ENCODE peak calls at places on chromosomes 13 and 19, in five cellular contexts. One of them, this sample, is unnamed. For H3K4me1, the result is how much of the 10 kb centered on the place peaks cover.

GRCh38 chr13:38819053-38819452 is 132.2 kb downstream of the FREM2 start:
- DNase-seq in body of pancreas: no peak
- DNase-seq in cardiac muscle cell: peak
- DNase-seq in GM23338: no peak
- DNase-seq in fibroblast of lung: peak
- DNase-seq in this sample: no peak

GRCh38 chr13:101332583-101332982 is 83.7 kb downstream of the NALCN start:
- DNase-seq in body of pancreas: no peak
- DNase-seq in cardiac muscle cell: no peak
- DNase-seq in GM23338: no peak
- DNase-seq in fibroblast of lung: no peak
- DNase-seq in this sample: no peak

GRCh38 chr19:13134626-13135025 is 15.5 kb downstream of the STX10 start:
- DNase-seq in body of pancreas: no peak
- DNase-seq in cardiac muscle cell: no peak
- DNase-seq in GM23338: no peak
- DNase-seq in fibroblast of lung: no peak
- DNase-seq in this sample: no peak

GRCh38 chr13:70027551-70027950 is 80.1 kb upstream of the ATXN8OS start:
- DNase-seq in body of pancreas: no peak
- DNase-seq in cardiac muscle cell: no peak
- DNase-seq in GM23338: no peak
- DNase-seq in fibroblast of lung: no peak
- DNase-seq in this sample: no peak

GRCh38 chr13:62250501-62251175 is 835.0 kb upstream of the PCDH20 start:
- DNase-seq in body of pancreas: no peak
- DNase-seq in cardiac muscle cell: no peak
- DNase-seq in GM23338: no peak
- DNase-seq in fibroblast of lung: peak
- DNase-seq in this sample: no peak

GRCh38 chr13:66618702-66619101 is 611.4 kb downstream of the PCDH9 start:
- DNase-seq in body of pancreas: no peak
- DNase-seq in cardiac muscle cell: peak
- DNase-seq in GM23338: peak
- DNase-seq in fibroblast of lung: peak
- DNase-seq in this sample: no peak

GRCh38 chr13:50523307-50523706 is 320.2 kb downstream of the DLEU7 start:
- DNase-seq in body of pancreas: no peak
- DNase-seq in cardiac muscle cell: no peak
- DNase-seq in GM23338: no peak
- DNase-seq in fibroblast of lung: no peak
- DNase-seq in this sample: no peak

GRCh38 chr19:4550479-4551050 is 8.9 kb downstream of the SEMA6B start:
- DNase-seq in body of pancreas: no peak
- DNase-seq in cardiac muscle cell: no peak
- DNase-seq in GM23338: no peak
- DNase-seq in fibroblast of lung: no peak
- DNase-seq in this sample: no peak

GRCh38 chr13:44853641-44854040 is 135.6 kb downstream of the NUFIP1 start:
- DNase-seq in body of pancreas: peak
- DNase-seq in cardiac muscle cell: peak
- DNase-seq in GM23338: no peak
- DNase-seq in fibroblast of lung: no peak
- DNase-seq in this sample: peak

GRCh38 chr19:13764101-13764807 is at the start of gene MRI1:
- DNase-seq in body of pancreas: peak
- DNase-seq in cardiac muscle cell: peak
- DNase-seq in GM23338: peak
- DNase-seq in fibroblast of lung: peak
- DNase-seq in this sample: peak

GRCh38 chr19:12745166-12745897 is 6.3 kb upstream of the BEST2 start:
- DNase-seq in body of pancreas: no peak
- DNase-seq in cardiac muscle cell: peak
- DNase-seq in GM23338: no peak
- DNase-seq in fibroblast of lung: peak
- DNase-seq in this sample: no peak

GRCh38 chr19:53606031-53606430 is 25.8 kb upstream of the DPRX start:
- DNase-seq in body of pancreas: no peak
- DNase-seq in cardiac muscle cell: no peak
- DNase-seq in GM23338: no peak
- DNase-seq in fibroblast of lung: no peak
- DNase-seq in this sample: no peak

GRCh38 chr13:71591380-71591779 is 275.6 kb downstream of the DACH1 start:
- DNase-seq in body of pancreas: no peak
- DNase-seq in cardiac muscle cell: no peak
- DNase-seq in GM23338: no peak
- DNase-seq in fibroblast of lung: no peak
- DNase-seq in this sample: no peak

GRCh38 chr19:40533508-40533907 is 43.2 kb upstream of the SHKBP1 start:
- DNase-seq in body of pancreas: no peak
- DNase-seq in cardiac muscle cell: no peak
- DNase-seq in GM23338: peak
- DNase-seq in fibroblast of lung: no peak
- DNase-seq in this sample: no peak

GRCh38 chr19:40528078-40528477 is 48.6 kb upstream of the SHKBP1 start:
- DNase-seq in body of pancreas: no peak
- DNase-seq in cardiac muscle cell: no peak
- DNase-seq in GM23338: no peak
- DNase-seq in fibroblast of lung: no peak
- DNase-seq in this sample: no peak

GRCh38 chr19:40528533-40529092 is 48.1 kb upstream of the SHKBP1 start:
- DNase-seq in body of pancreas: no peak
- DNase-seq in cardiac muscle cell: no peak
- DNase-seq in GM23338: no peak
- DNase-seq in fibroblast of lung: no peak
- DNase-seq in this sample: no peak

GRCh38 chr19:40529093-40529954 is 47.3 kb upstream of the SHKBP1 start:
- DNase-seq in body of pancreas: peak
- DNase-seq in cardiac muscle cell: peak
- DNase-seq in GM23338: peak
- DNase-seq in fibroblast of lung: peak
- DNase-seq in this sample: peak

DNA sequence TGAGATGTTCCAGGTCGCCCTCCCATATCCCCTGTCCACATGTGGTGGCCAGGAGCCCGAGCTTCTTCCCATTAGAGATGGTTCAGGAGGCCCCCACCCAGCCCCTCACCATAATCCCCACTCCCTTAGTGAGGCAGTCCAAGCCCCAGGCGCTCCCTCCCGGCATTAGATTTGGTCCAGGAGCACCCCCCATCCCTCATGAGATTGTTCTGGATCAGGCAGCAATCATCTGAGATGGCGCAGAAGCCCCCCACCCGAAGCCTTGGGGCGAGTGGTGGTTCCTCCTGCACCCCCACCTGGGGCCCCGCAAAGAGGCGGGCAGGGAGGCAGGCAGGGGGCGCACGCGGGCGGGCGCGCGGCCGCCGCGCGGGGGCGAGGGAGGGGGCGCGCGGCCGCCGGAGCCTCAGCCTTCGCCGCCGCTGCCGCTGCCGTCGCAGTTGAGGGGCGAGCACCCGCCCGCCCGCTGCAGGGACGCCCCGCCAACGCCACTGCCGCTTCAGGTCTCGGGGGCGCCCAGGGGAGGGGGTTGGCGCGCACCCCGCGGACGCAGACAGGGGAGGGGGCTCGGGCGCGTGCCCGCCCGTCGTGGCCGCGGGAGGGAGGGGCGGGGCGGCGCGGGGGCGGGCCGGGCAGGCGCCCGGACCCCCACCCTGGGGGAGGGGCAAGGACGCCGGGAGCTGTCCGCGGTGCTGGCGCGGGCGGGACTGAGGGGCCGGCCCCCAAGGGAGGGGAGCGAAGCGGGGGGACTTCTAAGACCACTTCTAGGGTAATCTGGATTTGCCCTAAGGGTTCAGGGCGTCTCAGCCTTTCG is 46.4 kb upstream of the SHKBP1 start:
- DNase-seq in body of pancreas: peak
- DNase-seq in cardiac muscle cell: no peak
- DNase-seq in GM23338: peak
- DNase-seq in fibroblast of lung: no peak
- DNase-seq in this sample: no peak
- TF ChIP-seq CTCF in body of pancreas: no peak
- TF ChIP-seq CTCF in cardiac muscle cell: peak
- TF ChIP-seq CTCF in GM23338: peak
- TF ChIP-seq CTCF in fibroblast of lung: no peak
- TF ChIP-seq CTCF in this sample: no peak

GRCh38 chr19:48332351-48332661 is 7.0 kb downstream of the EMP3 start:
- DNase-seq in body of pancreas: no peak
- DNase-seq in cardiac muscle cell: no peak
- DNase-seq in GM23338: no peak
- DNase-seq in fibroblast of lung: no peak
- DNase-seq in this sample: no peak
- H3K4me1 ChIP-seq in body of pancreas: under half
- H3K4me1 ChIP-seq in cardiac muscle cell: under half
- H3K4me1 ChIP-seq in GM23338: under half
- H3K4me1 ChIP-seq in fibroblast of lung: under half
- H3K4me1 ChIP-seq in this sample: under half

DNA sequence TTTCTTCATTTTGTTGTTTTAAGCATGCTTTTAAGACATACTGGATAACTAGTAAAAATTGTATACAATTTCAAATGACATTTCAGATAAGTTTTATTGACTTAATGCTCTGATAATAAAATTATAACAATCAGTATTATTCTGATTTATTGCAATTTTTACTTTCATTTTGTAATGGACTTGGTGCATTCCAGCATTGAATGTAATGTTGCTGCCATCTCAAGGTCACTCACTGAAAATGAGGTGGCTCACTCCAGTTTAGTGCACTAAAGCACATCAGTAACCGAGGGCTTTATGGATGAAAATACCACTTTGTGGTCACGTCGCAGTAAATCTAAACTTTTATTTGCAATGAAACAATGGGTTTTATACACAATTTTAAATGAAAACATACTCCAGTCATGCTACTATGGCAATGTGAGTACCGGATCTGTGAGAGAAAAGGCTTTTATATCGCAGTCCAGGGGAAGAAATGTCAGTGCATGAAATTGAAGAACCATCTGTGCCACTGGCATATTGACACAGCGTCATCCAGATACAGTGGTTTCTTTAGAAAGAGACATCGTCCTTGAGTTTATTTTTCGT is 20.7 kb upstream of the ZNF507 start:
- DNase-seq in body of pancreas: no peak
- DNase-seq in cardiac muscle cell: peak
- DNase-seq in GM23338: no peak
- DNase-seq in fibroblast of lung: no peak
- DNase-seq in this sample: no peak
- TF ChIP-seq CTCF in body of pancreas: no peak
- TF ChIP-seq CTCF in cardiac muscle cell: peak
- TF ChIP-seq CTCF in GM23338: peak
- TF ChIP-seq CTCF in fibroblast of lung: peak
- TF ChIP-seq CTCF in this sample: no peak

GRCh38 chr13:110343241-110343865 is 36.3 kb downstream of the COL4A2 start:
- DNase-seq in body of pancreas: no peak
- DNase-seq in cardiac muscle cell: no peak
- DNase-seq in GM23338: no peak
- DNase-seq in fibroblast of lung: peak
- DNase-seq in this sample: no peak
- H3K4me1 ChIP-seq in body of pancreas: under half
- H3K4me1 ChIP-seq in cardiac muscle cell: under half
- H3K4me1 ChIP-seq in GM23338: under half
- H3K4me1 ChIP-seq in fibroblast of lung: under half
- H3K4me1 ChIP-seq in this sample: under half

GRCh38 chr19:45876161-45876410 is 9.9 kb downstream of the IRF2BP1 start:
- DNase-seq in body of pancreas: no peak
- DNase-seq in cardiac muscle cell: peak
- DNase-seq in GM23338: no peak
- DNase-seq in fibroblast of lung: no peak
- DNase-seq in this sample: no peak

GRCh38 chr19:45879971-45880370 is 6.0 kb downstream of the IRF2BP1 start:
- DNase-seq in body of pancreas: no peak
- DNase-seq in cardiac muscle cell: no peak
- DNase-seq in GM23338: no peak
- DNase-seq in fibroblast of lung: no peak
- DNase-seq in this sample: no peak

GRCh38 chr19:45879055-45879454 is 6.9 kb downstream of the IRF2BP1 start:
- DNase-seq in body of pancreas: no peak
- DNase-seq in cardiac muscle cell: no peak
- DNase-seq in GM23338: no peak
- DNase-seq in fibroblast of lung: no peak
- DNase-seq in this sample: no peak

GRCh38 chr19:45876411-45877197 is 9.3 kb downstream of the IRF2BP1 start:
- DNase-seq in body of pancreas: peak
- DNase-seq in cardiac muscle cell: peak
- DNase-seq in GM23338: peak
- DNase-seq in fibroblast of lung: peak
- DNase-seq in this sample: peak

DNA sequence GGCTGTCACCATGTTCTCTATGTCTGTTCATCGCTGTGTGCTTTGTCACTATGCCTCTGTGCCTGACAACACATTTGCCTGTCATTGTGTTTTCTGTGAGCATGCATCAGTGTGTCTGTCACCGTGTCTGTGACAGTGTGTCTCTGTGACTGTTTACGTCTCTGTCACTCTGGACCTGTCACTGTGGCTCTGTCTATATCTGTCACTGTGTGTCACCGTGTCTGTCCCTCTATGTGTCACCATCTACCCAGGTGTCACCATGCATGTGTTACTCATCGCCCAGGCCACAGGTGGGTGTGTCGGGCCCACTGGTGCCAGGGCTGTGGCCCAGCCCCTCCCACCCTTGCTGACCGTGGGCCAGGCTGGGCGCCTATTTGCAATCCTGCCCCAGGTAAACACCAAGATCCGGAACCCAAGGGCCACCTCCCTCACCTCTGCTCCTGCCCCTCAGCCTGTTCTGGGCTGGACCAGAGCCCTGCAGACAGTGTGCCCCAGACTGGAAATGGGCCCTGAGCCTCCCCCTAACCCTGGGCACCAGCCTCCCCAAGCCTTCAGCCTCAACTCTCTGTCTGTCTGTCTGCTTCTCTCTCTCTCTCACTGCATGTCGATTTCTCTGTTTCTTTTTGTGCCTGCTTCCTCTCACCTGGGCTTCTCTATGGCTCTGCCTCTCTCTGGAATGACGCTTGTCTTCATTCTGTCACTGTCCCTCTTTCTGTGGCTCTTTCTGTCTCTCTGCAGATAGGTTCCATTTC is 7.7 kb downstream of the IRF2BP1 start:
- DNase-seq in body of pancreas: peak
- DNase-seq in cardiac muscle cell: no peak
- DNase-seq in GM23338: no peak
- DNase-seq in fibroblast of lung: no peak
- DNase-seq in this sample: peak
- TF ChIP-seq CTCF in body of pancreas: no peak
- TF ChIP-seq CTCF in cardiac muscle cell: no peak
- TF ChIP-seq CTCF in GM23338: no peak
- TF ChIP-seq CTCF in fibroblast of lung: no peak
- TF ChIP-seq CTCF in this sample: no peak

DNA sequence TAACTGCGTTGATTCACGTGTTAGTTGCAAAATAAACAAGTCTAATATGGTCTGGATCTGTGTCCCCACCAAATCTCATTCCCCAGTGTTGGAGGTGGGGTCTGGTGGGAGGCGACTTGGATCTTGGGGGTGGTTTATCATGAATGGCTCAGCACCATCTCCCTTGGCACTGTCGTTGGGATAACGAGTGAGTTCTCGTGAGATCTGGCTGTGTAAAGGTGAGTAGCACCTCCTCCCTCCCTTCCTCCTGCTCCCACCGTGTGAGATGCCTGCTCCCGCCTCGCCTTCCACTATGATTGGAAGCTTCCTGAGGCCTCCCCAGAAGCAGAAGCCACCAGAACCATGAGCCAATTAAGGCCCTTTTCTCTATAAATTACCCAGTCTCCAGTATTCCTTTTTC is 4.8 kb downstream of the PEAK3 start:
- DNase-seq in body of pancreas: no peak
- DNase-seq in cardiac muscle cell: no peak
- DNase-seq in GM23338: no peak
- DNase-seq in fibroblast of lung: no peak
- DNase-seq in this sample: no peak
- H3K4me1 ChIP-seq in body of pancreas: under half
- H3K4me1 ChIP-seq in cardiac muscle cell: under half
- H3K4me1 ChIP-seq in GM23338: under half
- H3K4me1 ChIP-seq in fibroblast of lung: under half
- H3K4me1 ChIP-seq in this sample: under half

GRCh38 chr13:36553501-36553900 is 120.3 kb upstream of the SERTM1 start:
- DNase-seq in body of pancreas: no peak
- DNase-seq in cardiac muscle cell: peak
- DNase-seq in GM23338: no peak
- DNase-seq in fibroblast of lung: no peak
- DNase-seq in this sample: no peak
- TF ChIP-seq CTCF in body of pancreas: no peak
- TF ChIP-seq CTCF in cardiac muscle cell: no peak
- TF ChIP-seq CTCF in GM23338: no peak
- TF ChIP-seq CTCF in fibroblast of lung: no peak
- TF ChIP-seq CTCF in this sample: no peak